ENCODE peak calls at places on chromosomes 16 and 17, in seven cellular contexts. K, U, Z, M, O, F and L are unnamed samples.

GRCh38 chr17:34368455-34369195 is 5.6 kb upstream of the CCL1 start:
- DNase-seq in K (no peak), U (no peak), Z (no peak), M (no peak), O (no peak), F (no peak), L (no peak)

GRCh38 chr17:2081564-2081963 is 26.7 kb downstream of the HIC1 start:
- DNase-seq in K (no peak), U (no peak), Z (no peak), M (no peak), O (no peak), F (no peak), L (peak; percentile 31)

GRCh38 chr17:43212641-43213490 is 1.2 kb downstream of the TMEM106A start:
- DNase-seq in K (no peak), U (no peak), Z (no peak), M (no peak), O (no peak), F (no peak), L (no peak)

GRCh38 chr17:73657473-73658116 is 13.3 kb upstream of the SDK2 start:
- DNase-seq in K (peak; percentile 73), U (peak; percentile 45), Z (peak; percentile 86), M (peak; percentile 18), O (no peak), F (peak; percentile 60), L (no peak)

GRCh38 chr16:23428351-23428750 is 24.6 kb downstream of the COG7 start:
- DNase-seq in K (no peak), U (no peak), Z (no peak), M (no peak), O (no peak), F (no peak), L (no peak)

GRCh38 chr17:46264456-46265198 is 30.3 kb upstream of the LRRC37A start:
- DNase-seq in K (peak; percentile 74), U (no peak), Z (no peak), M (no peak), O (peak; percentile 71), F (peak; percentile 32), L (no peak)

GRCh38 chr16:78742501-78743283 is 643.2 kb downstream of the WWOX start:
- DNase-seq in K (no peak), U (no peak), Z (no peak), M (peak; percentile 75), O (no peak), F (no peak), L (no peak)

GRCh38 chr17:14741516-14741915 is 440.6 kb downstream of the HS3ST3B1 start:
- DNase-seq in K (no peak), U (no peak), Z (no peak), M (no peak), O (no peak), F (no peak), L (no peak)

GRCh38 chr16:10941127-10941933 is 938 bp downstream of the DEXI start:
- DNase-seq in K (no peak), U (no peak), Z (peak; percentile 63), M (no peak), O (no peak), F (peak; percentile 21), L (peak; percentile 32)

GRCh38 chr17:51487947-51488346 is 227.6 kb downstream of the UTP18 start:
- DNase-seq in K (peak; percentile 11), U (no peak), Z (no peak), M (peak; percentile 16), O (no peak), F (peak; percentile 7), L (no peak)

GRCh38 chr16:11297492-11298142 is 16.5 kb upstream of the PRM1 start:
- DNase-seq in K (peak; percentile 81), U (peak; percentile 72), Z (peak; percentile 86), M (peak; percentile 56), O (peak; percentile 25), F (peak; percentile 87), L (peak; percentile 58)

GRCh38 chr16:77574867-77575619 is 140.2 kb upstream of the ADAMTS18 start:
- DNase-seq in K (no peak), U (no peak), Z (peak; percentile 76), M (no peak), O (no peak), F (no peak), L (peak; percentile 51)

GRCh38 chr16:88735616-88736015 is 29.3 kb downstream of the CTU2 start:
- DNase-seq in K (no peak), U (no peak), Z (no peak), M (no peak), O (no peak), F (no peak), L (no peak)